ENCODE peak calls at places on chromosomes 1 and 21, in eight cellular contexts. A, U, B, X, J, G, L and O are unnamed samples.

GRCh38 chr1:66552287-66552686 is 18.3 kb downstream of the SGIP1 start:
- ATAC-seq in L (no peak), J (no peak), B (no peak), U (no peak), G (no peak), A (no peak), X (no peak), O (no peak)

GRCh38 chr1:178066904-178067531 is 26.9 kb upstream of the RASAL2 start:
- ATAC-seq in U (no peak), J (no peak), G (peak; percentile 68), L (peak; percentile 60), B (no peak), X (no peak), A (no peak), O (no peak)

GRCh38 chr21:20302084-20302483 is 696.1 kb upstream of the NCAM2 start:
- ATAC-seq in A (no peak), X (no peak), J (no peak), U (no peak), B (no peak), L (no peak), G (no peak), O (no peak)

GRCh38 chr1:147811751-147812150 is 51.3 kb upstream of the GJA5 start:
- ATAC-seq in U (no peak), G (no peak), L (no peak), X (no peak), A (no peak), J (no peak), B (no peak), O (no peak)

GRCh38 chr1:2514863-2515762 is 11.3 kb downstream of the PANK4 start:
- ATAC-seq in A (no peak), U (no peak), L (no peak), B (no peak), G (no peak), J (no peak), X (no peak), O (no peak)

GRCh38 chr1:119680193-119680592 is 31.5 kb upstream of the PHGDH start:
- ATAC-seq in A (no peak), J (no peak), G (no peak), L (no peak), B (no peak), U (no peak), X (no peak), O (no peak)

GRCh38 chr1:10873189-10873588 is 76.7 kb upstream of the CASZ1 start:
- ATAC-seq in J (no peak), L (no peak), A (no peak), U (no peak), B (no peak), G (no peak), X (no peak), O (no peak)

GRCh38 chr1:164602142-164602429 is 43.1 kb downstream of the PBX1 start:
- ATAC-seq in J (no peak), A (no peak), G (peak; percentile 95), X (no peak), L (no peak), U (no peak), B (peak; percentile 94), O (peak; percentile 97)

GRCh38 chr1:237568955-237569354 is 321.8 kb downstream of the ZP4 start:
- ATAC-seq in J (no peak), B (no peak), U (no peak), L (no peak), A (no peak), G (no peak), X (no peak), O (no peak)

GRCh38 chr1:87754036-87754603 is 425.4 kb downstream of the LMO4 start:
- ATAC-seq in U (no peak), X (no peak), J (no peak), B (no peak), A (no peak), L (no peak), G (no peak), O (peak; percentile 23)

GRCh38 chr1:26516987-26517765 is 12.4 kb upstream of the RPS6KA1 start:
- ATAC-seq in J (no peak), A (no peak), L (no peak), X (no peak), G (no peak), B (no peak), U (no peak), O (no peak)

GRCh38 chr21:38847556-38847955 is 41.8 kb downstream of the ETS2 start:
- ATAC-seq in A (no peak), J (no peak), X (no peak), U (no peak), L (no peak), G (no peak), B (no peak), O (peak; percentile 70)

GRCh38 chr1:177328251-177328650 is 157.5 kb downstream of the BRINP2 start:
- ATAC-seq in A (no peak), X (no peak), B (no peak), G (no peak), J (no peak), L (no peak), U (no peak), O (no peak)

GRCh38 chr21:34669149-34669879 is 520 bp downstream of the CLIC6 start:
- ATAC-seq in U (peak; percentile 68), X (peak; percentile 54), J (peak; percentile 85), A (peak; percentile 60), L (peak; percentile 49), B (peak; percentile 54), G (peak; percentile 77), O (peak; percentile 36)